ENCODE peak calls at places on chromosomes 5 and 9, in four cellular contexts. D is H9, N is spleen, T is sigmoid colon. P is an unnamed sample. For H3K27me3, the result is how much of the 10 kb centered on the place peaks cover.

GRCh38 chr5:118818604-118819003 is 169.7 kb downstream of the DTWD2 start:
- DNase-seq in D (no peak), T (no peak), N (no peak), P (no peak)

GRCh38 chr5:62886603-62887315 is 308.1 kb downstream of the LRRC70 start:
- DNase-seq in T (no peak), D (no peak), N (no peak), P (no peak)

GRCh38 chr5:134958755-134959154 is 9.0 kb upstream of the CATSPER3 start:
- DNase-seq in T (no peak), D (peak), N (no peak), P (no peak)

GRCh38 chr5:87411586-87412416 is 929 bp downstream of the CCNH start:
- DNase-seq in N (no peak), T (peak), D (peak), P (no peak)

GRCh38 chr5:175809531-175810121 is 61.8 kb upstream of the CPLX2 start:
- DNase-seq in T (no peak), D (no peak), N (peak), P (peak)

GRCh38 chr9:73137286-73137899 is 14.3 kb upstream of the ANXA1 start:
- DNase-seq in T (no peak), N (no peak), D (no peak), P (no peak)

GRCh38 chr9:35140097-35140496 is 21.7 kb upstream of the UNC13B start:
- DNase-seq in D (no peak), T (no peak), N (no peak), P (no peak)

GRCh38 chr9:92438900-92439526 is 14.7 kb upstream of the OMD start:
- DNase-seq in D (no peak), N (no peak), T (no peak), P (no peak)

GRCh38 chr5:77867194-77867691 is 91.1 kb upstream of the TBCA start:
- DNase-seq in D (no peak), T (no peak), N (no peak), P (no peak)

DNA sequence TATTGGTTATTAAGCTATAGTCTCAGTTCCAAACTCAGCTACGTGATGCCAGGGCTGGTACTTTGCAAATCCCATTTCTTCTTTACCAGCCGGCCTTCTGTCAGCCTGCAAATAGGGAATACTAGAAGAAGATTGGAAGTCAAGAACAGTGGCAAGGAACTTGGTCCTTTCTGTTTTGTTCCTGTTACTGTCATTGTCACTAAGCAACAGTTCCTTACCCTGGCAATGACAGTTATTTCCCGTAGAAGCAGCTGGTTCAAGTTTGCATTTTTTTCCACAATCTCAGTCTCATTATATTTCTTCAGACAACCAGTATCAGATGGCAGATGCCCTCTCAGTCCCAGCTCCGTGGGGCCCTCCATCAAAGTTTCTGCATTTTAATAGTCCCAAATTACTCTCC is 9.1 kb upstream of the C1QTNF2 start:
- DNase-seq in D (no peak), N (no peak), T (no peak), P (no peak)
- H3K27me3 ChIP-seq in D (under half), N (under half), T (under half), P (under half)

GRCh38 chr9:136186386-136186785 is 18.5 kb downstream of the LHX3 start:
- DNase-seq in N (no peak), D (no peak), T (no peak), P (no peak)
- H3K27me3 ChIP-seq in N (half or more), D (under half), T (half or more), P (under half)

DNA sequence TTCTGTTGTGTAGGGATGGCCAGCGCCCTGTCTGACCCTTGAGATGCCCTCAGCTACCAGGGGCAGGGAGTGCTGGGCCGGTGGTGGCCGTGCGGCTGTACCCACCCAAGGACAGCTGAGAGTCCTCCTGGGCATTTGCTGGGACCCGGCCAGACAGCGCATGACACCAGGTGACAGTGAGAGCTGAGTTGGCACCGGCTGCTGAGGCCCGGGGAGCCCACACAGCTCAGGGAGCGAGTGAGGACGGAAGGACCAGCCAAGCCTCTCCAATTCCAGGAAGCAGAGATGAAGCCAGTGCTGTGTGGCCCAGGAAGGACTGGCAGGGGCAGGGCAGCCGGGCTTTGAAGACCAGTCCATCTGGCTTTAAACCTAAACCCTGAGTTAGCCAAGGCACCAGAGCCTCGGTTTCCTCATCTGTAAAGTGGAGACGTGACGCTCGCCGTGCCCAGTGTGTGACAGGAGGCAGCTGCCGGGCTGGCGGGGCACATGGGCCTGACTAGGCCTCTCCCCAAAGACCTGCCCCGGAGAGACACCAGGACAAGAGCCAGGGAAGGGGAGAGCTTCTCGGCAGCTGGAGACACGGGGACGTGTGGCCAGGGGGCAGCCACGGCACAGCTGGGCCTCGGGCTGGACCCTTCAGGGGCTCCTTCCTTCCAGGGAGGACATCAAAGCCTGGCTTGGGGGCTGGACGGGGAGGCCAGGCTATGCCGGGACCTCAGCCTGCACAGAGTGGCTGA is 3.0 kb upstream of the AGPAT2 start:
- DNase-seq in T (no peak), D (no peak), N (no peak), P (no peak)
- H3K27me3 ChIP-seq in T (under half), D (under half), N (under half), P (under half)

GRCh38 chr5:67858470-67859096 is 357.0 kb upstream of the PIK3R1 start:
- DNase-seq in N (no peak), T (no peak), D (no peak), P (no peak)

GRCh38 chr5:67855523-67855922 is 360.0 kb upstream of the PIK3R1 start:
- DNase-seq in D (no peak), N (no peak), T (no peak), P (no peak)
- H3K27me3 ChIP-seq in D (under half), N (under half), T (under half), P (under half)

DNA sequence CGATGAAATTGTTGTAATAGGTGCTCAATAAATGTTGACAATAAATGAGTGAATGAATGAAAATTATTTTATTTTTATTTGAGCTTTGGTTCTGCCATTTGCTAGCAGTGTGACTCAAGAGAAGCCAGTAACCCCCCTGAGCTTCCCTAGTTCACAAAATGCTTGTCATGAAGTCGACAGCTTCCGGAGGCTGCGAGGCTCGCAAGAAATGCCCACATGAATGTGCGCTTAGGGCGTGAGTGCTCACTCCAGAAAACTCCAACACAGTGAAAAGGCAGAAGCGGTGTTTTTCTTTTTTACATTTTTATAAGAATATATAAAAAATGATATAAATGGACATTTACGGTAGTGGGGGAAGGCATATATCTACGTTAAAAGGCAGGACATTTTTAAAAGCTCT is 26.5 kb downstream of the CDKN2A start:
- DNase-seq in N (no peak), D (no peak), T (no peak), P (no peak)
- H3K27me3 ChIP-seq in N (half or more), D (half or more), T (half or more), P (under half)

P was measured in SJSA1.